ENCODE peak calls at places on chromosomes 7 and 10, in six cellular contexts. S is G401, F is iPS DF 19.7, D is head of caudate nucleus, T is left ventricle myocardium superior, R is fibroblast of pulmonary artery. U is an unnamed sample.

GRCh38 chr7:109062798-109063197 is 493.1 kb downstream of the DNAJB9 start:
- DNase-seq in S (no peak), D (no peak), R (no peak), T (no peak), F (no peak), U (no peak)

GRCh38 chr7:2934211-2934731 is 90.2 kb upstream of the GNA12 start:
- DNase-seq in T (peak), D (no peak), R (peak), S (no peak), F (no peak), U (peak)

GRCh38 chr7:125878990-125879389 is 949.4 kb upstream of the POT1 start:
- DNase-seq in F (no peak), R (no peak), S (no peak), D (no peak), T (no peak), U (no peak)

GRCh38 chr7:24572014-24572413 is 1.2 kb upstream of the PALS2 start:
- DNase-seq in T (no peak), S (no peak), D (no peak), F (no peak), R (no peak), U (no peak)

GRCh38 chr10:132980426-132981172 is 38.2 kb upstream of the CFAP46 start:
- DNase-seq in T (peak), S (no peak), D (no peak), F (no peak), R (no peak), U (no peak)

GRCh38 chr7:99786726-99787300 is 2.8 kb upstream of the CYP3A4 start:
- DNase-seq in D (no peak), S (no peak), T (no peak), R (no peak), F (no peak), U (peak)

GRCh38 chr10:71767420-71768035 is 5.8 kb downstream of the VSIR start:
- DNase-seq in R (peak), D (no peak), F (no peak), T (peak), S (no peak), U (no peak)

GRCh38 chr7:94511763-94512162 is 2.2 kb downstream of the CASD1 start:
- DNase-seq in S (peak), R (no peak), T (no peak), F (no peak), D (no peak), U (peak)

GRCh38 chr10:78964952-78965633 is 103.7 kb upstream of the ZMIZ1 start:
- DNase-seq in F (no peak), D (peak), T (peak), S (peak), R (no peak), U (peak)

GRCh38 chr10:14556285-14556956 is 218.3 kb downstream of the FAM107B start:
- DNase-seq in T (no peak), D (peak), R (no peak), F (peak), S (peak), U (no peak)

GRCh38 chr10:71525721-71526120 is 129.0 kb downstream of the CDH23 start:
- DNase-seq in T (no peak), R (no peak), F (no peak), S (no peak), D (no peak), U (peak)

GRCh38 chr7:12317675-12318074 is 86.0 kb downstream of the VWDE start:
- DNase-seq in T (no peak), S (no peak), F (no peak), R (no peak), D (no peak), U (no peak)

GRCh38 chr10:27369832-27370231 is 129.2 kb upstream of the ACBD5 start:
- DNase-seq in D (no peak), T (no peak), S (no peak), R (peak), F (no peak), U (no peak)

GRCh38 chr10:50653758-50654157 is 30.0 kb upstream of the SGMS1 start:
- DNase-seq in S (no peak), F (no peak), R (no peak), T (no peak), D (no peak), U (no peak)